ENCODE peak calls at places on chromosomes 7 and 10, in four cellular contexts. H is lower leg skin, I is heart left ventricle, X is A549. S is an unnamed sample.

GRCh38 chr10:3109196-3109595 is 41.8 kb downstream of the PFKP start:
- DNase-seq in H (no peak), X (no peak), I (no peak), S (no peak)

GRCh38 chr10:101218423-101219136 is 10.7 kb downstream of the LBX1 start:
- DNase-seq in H (no peak), X (no peak), I (peak; percentile 11), S (no peak)

GRCh38 chr10:34522542-34522941 is 292.6 kb downstream of the PARD3 start:
- DNase-seq in H (no peak), X (peak; percentile 36), I (no peak), S (peak; percentile 35)

GRCh38 chr7:156607332-156608175 is 33.0 kb upstream of the RNF32 start:
- DNase-seq in H (no peak), X (no peak), I (no peak), S (peak; percentile 4)

GRCh38 chr10:112517381-112517976 is 70.5 kb downstream of the VTI1A start:
- DNase-seq in H (no peak), I (no peak), X (no peak), S (no peak)

GRCh38 chr7:121504478-121504877 is 108.4 kb upstream of the FAM3C start:
- DNase-seq in I (no peak), X (peak; percentile 14), H (peak; percentile 49), S (peak; percentile 76)

GRCh38 chr7:139362981-139363380 is 3.3 kb downstream of the LUC7L2 start:
- DNase-seq in I (no peak), H (no peak), X (no peak), S (no peak)

GRCh38 chr7:21426286-21426957 is 1.5 kb upstream of the SP4 start:
- DNase-seq in I (no peak), H (no peak), X (peak; percentile 7), S (no peak)

GRCh38 chr7:45699726-45700390 is 125.7 kb downstream of the ADCY1 start:
- DNase-seq in I (no peak), H (no peak), X (no peak), S (no peak)

GRCh38 chr7:157234271-157234670 is 95.5 kb downstream of the UBE3C start:
- DNase-seq in H (no peak), I (no peak), X (no peak), S (no peak)

GRCh38 chr10:116470768-116471415 is 43.2 kb downstream of the PNLIPRP3 start:
- DNase-seq in H (no peak), X (peak; percentile 37), I (no peak), S (no peak)

GRCh38 chr10:10165415-10165814 is 852.3 kb upstream of the CELF2 start:
- DNase-seq in X (no peak), H (no peak), I (no peak), S (no peak)

GRCh38 chr7:130912910-130913720 is 179.1 kb upstream of the KLF14 start:
- DNase-seq in I (peak; percentile 53), H (peak; percentile 67), X (no peak), S (peak; percentile 99)

GRCh38 chr7:121344497-121344896 is 15.7 kb downstream of the WNT16 start:
- DNase-seq in X (no peak), I (no peak), H (no peak), S (no peak)

GRCh38 chr7:107180378-107180777 is 11.6 kb downstream of the HBP1 start:
- DNase-seq in I (no peak), X (peak; percentile 16), H (no peak), S (peak; percentile 88)

GRCh38 chr10:50362547-50363125 is 111.3 kb upstream of the ASAH2 start:
- DNase-seq in I (no peak), H (no peak), X (no peak), S (peak; percentile 14)

GRCh38 chr7:127993987-127994386 is 37.2 kb downstream of the LRRC4 start:
- DNase-seq in I (no peak), X (no peak), H (no peak), S (no peak)

GRCh38 chr10:1212571-1213141 is 156.5 kb downstream of the WDR37 start:
- DNase-seq in X (no peak), H (no peak), I (no peak), S (no peak)

GRCh38 chr7:124171068-124171467 is 138.2 kb upstream of the TMEM229A start:
- DNase-seq in X (no peak), I (peak; percentile 25), H (no peak), S (peak; percentile 62)

GRCh38 chr7:73892003-73892975 is 31.3 kb downstream of the TMEM270 start:
- DNase-seq in H (no peak), I (no peak), X (no peak), S (peak; percentile 79)

GRCh38 chr7:51219261-51219988 is 97.2 kb downstream of the COBL start:
- DNase-seq in X (no peak), H (no peak), I (no peak), S (no peak)

GRCh38 chr7:121275204-121275603 is 53.6 kb upstream of the WNT16 start:
- DNase-seq in H (no peak), X (no peak), I (no peak), S (no peak)

GRCh38 chr7:26513948-26514347 is 222.3 kb downstream of the SNX10 start:
- DNase-seq in I (no peak), H (no peak), X (no peak), S (no peak)

GRCh38 chr7:21568762-21569161 is 25.9 kb downstream of the DNAH11 start:
- DNase-seq in I (no peak), X (no peak), H (no peak), S (no peak)

GRCh38 chr7:152341039-152341913 is 94.5 kb downstream of the KMT2C start:
- DNase-seq in I (no peak), H (peak; percentile 20), X (peak; percentile 71), S (peak; percentile 72)

GRCh38 chr10:97534746-97535367 is 36.1 kb downstream of the UBTD1 start:
- DNase-seq in X (peak; percentile 67), H (no peak), I (peak; percentile 22), S (no peak)

GRCh38 chr7:23594879-23595604 is 2.1 kb upstream of the CCDC126 start:
- DNase-seq in H (no peak), X (no peak), I (no peak), S (no peak)

GRCh38 chr10:119650692-119651513 is at the start of gene BAG3:
- DNase-seq in X (peak; percentile 80), H (peak; percentile 94), I (peak; percentile 97), S (peak; percentile 92)

GRCh38 chr10:114665406-114665805 is 7.3 kb upstream of the ABLIM1 start:
- DNase-seq in X (no peak), I (no peak), H (no peak), S (no peak)

GRCh38 chr7:33986456-33986855 is 81.1 kb downstream of the BMPER start:
- DNase-seq in I (no peak), H (no peak), X (no peak), S (peak; percentile 19)

GRCh38 chr10:24255907-24256306 is 47.0 kb downstream of the KIAA1217 start:
- DNase-seq in I (peak; percentile 59), H (peak; percentile 85), X (no peak), S (no peak)

GRCh38 chr10:127277063-127277462 is 80.7 kb upstream of the INSYN2A start:
- DNase-seq in H (no peak), I (no peak), X (no peak), S (peak; percentile 31)

DNA sequence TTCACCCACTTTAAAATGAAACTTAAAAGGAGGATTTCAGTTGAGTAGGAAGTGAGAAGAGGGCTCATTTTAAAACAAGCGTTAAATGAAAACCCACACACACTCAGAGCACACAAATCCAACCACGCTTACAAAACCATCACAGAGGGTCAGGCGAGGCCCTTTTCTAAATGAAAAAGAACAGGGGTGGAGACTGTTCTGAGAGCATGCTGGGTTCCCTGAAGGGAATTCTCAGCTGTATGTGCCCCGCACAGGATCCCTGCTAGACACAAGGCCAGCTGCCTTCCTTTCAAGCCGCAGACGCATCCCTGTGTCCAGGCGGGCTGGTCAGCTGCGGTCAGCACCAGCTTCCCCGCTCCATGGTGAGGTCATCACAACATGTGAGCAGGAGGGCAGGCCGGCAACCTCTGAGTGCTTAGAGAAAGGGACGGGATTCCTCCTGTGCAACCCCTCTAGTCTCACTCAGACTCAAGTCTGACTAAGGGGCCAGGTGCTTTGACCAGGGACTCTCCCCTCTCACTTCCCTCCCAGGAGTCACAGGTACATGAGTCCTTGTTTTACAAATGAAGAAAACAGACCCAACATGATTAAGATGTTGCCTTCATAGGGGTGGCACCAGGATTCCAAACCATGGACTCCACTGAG is 111.9 kb downstream of the EGFR start:
- DNase-seq in H (no peak), I (peak; percentile 81), X (no peak), S (peak; percentile 97)
- TF ChIP-seq POLR2A in H (no peak), I (no peak), X (no peak), S (peak; percentile 73)

DNA sequence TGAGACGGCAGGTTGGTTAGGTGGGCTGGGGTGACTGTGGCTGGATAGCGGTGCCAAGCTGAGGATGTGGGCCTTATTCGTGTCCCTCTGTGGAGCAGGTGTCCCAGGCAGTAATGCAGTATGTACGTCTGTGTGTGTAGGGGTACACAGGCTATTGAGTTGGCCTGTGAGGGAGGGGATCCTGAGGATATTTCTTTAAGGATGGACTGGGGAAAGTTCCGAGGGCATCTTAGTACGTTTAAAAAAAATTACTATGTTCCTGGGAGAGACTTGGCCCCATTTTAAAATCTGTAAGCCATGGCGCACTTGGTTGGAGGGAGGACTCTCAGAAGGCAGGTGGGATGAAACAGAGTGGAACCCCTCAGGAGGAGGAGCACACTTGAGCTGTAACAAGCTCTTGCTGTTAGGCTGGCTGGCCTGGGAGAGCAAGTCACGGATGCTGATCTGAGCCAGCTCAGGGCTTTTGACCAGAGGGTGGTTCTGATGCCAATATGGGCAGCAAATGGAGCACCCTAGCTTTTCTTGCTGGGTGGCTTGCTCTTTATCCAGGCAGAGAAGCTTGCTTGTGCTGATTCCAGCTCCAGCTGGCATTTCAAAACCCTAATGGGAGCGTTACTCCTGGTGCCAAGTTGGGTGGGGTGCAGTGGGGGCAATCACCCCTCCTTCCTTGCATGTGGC is 765 bp downstream of the WBP1L start:
- DNase-seq in I (no peak), X (no peak), H (peak; percentile 33), S (peak; percentile 16)
- TF ChIP-seq POLR2A in I (no peak), X (no peak), H (no peak), S (no peak)

GRCh38 chr7:75993689-75994387 is 557 bp downstream of the TMEM120A start:
- DNase-seq in X (peak; percentile 87), I (peak; percentile 88), H (peak; percentile 63), S (peak; percentile 38)
- TF ChIP-seq POLR2A in X (no peak), I (no peak), H (no peak), S (no peak)

GRCh38 chr10:132330486-132330833 is 1.5 kb upstream of the LRRC27 start:
- DNase-seq in I (no peak), H (no peak), X (no peak), S (no peak)

GRCh38 chr10:132329565-132330485 is 2.2 kb upstream of the LRRC27 start:
- DNase-seq in I (no peak), H (no peak), X (peak; percentile 69), S (peak; percentile 36)

GRCh38 chr10:132331956-132332749 is at the start of gene LRRC27:
- DNase-seq in I (peak; percentile 100), X (peak; percentile 99), H (peak; percentile 97), S (peak; percentile 96)

GRCh38 chr10:132333386-132333785 is 1.4 kb downstream of the LRRC27 start:
- DNase-seq in I (no peak), H (no peak), X (no peak), S (no peak)

GRCh38 chr10:132331259-132331955 is 586 bp upstream of the LRRC27 start:
- DNase-seq in H (no peak), X (peak; percentile 49), I (no peak), S (no peak)
- TF ChIP-seq POLR2A in H (no peak), X (peak; percentile 85), I (peak; percentile 23), S (no peak)

GRCh38 chr7:129501760-129502707 is at the start of gene SMKR1:
- DNase-seq in I (peak; percentile 51), H (peak; percentile 47), X (peak; percentile 92), S (peak; percentile 23)
- TF ChIP-seq POLR2A in I (no peak), H (no peak), X (peak; percentile 95), S (no peak)